ENCODE peak calls at places on chromosomes 1 and 21, in ten cellular contexts. One of them, this sample, is unnamed.

GRCh38 chr1:168861421-168862023 is 132.5 kb upstream of the DPT start:
- DNase-seq in colonic mucosa: no peak
- DNase-seq in AG10803: no peak
- DNase-seq in HCT116: no peak
- DNase-seq in GM23338: no peak
- DNase-seq in bronchial epithelial cell: peak; percentile 22
- DNase-seq in pancreas: no peak
- DNase-seq in IMR-90: no peak
- DNase-seq in cardiac fibroblast: no peak
- DNase-seq in neuronal stem cell: no peak
- DNase-seq in this sample: no peak

GRCh38 chr1:40392206-40392605 is 18.7 kb downstream of the SMAP2 start:
- DNase-seq in AG10803: peak; percentile 94
- DNase-seq in cardiac fibroblast: peak; percentile 83
- DNase-seq in bronchial epithelial cell: peak; percentile 46
- DNase-seq in pancreas: no peak
- DNase-seq in neuronal stem cell: peak; percentile 26
- DNase-seq in GM23338: no peak
- DNase-seq in HCT116: no peak
- DNase-seq in colonic mucosa: no peak
- DNase-seq in IMR-90: peak; percentile 88
- DNase-seq in this sample: peak; percentile 56

GRCh38 chr21:27734146-27734545 is 767.3 kb upstream of the ADAMTS5 start:
- DNase-seq in GM23338: no peak
- DNase-seq in colonic mucosa: no peak
- DNase-seq in IMR-90: peak; percentile 91
- DNase-seq in HCT116: no peak
- DNase-seq in AG10803: peak; percentile 74
- DNase-seq in neuronal stem cell: no peak
- DNase-seq in pancreas: no peak
- DNase-seq in bronchial epithelial cell: peak; percentile 38
- DNase-seq in cardiac fibroblast: peak; percentile 85
- DNase-seq in this sample: no peak

GRCh38 chr1:229887043-229887822 is 179.8 kb upstream of the GALNT2 start:
- DNase-seq in IMR-90: no peak
- DNase-seq in neuronal stem cell: no peak
- DNase-seq in bronchial epithelial cell: peak; percentile 93
- DNase-seq in AG10803: no peak
- DNase-seq in cardiac fibroblast: no peak
- DNase-seq in colonic mucosa: peak; percentile 8
- DNase-seq in pancreas: peak; percentile 85
- DNase-seq in HCT116: no peak
- DNase-seq in GM23338: no peak
- DNase-seq in this sample: no peak

GRCh38 chr1:2229921-2230700 is 2.0 kb downstream of the SKI start:
- DNase-seq in neuronal stem cell: no peak
- DNase-seq in AG10803: peak; percentile 36
- DNase-seq in HCT116: no peak
- DNase-seq in cardiac fibroblast: peak; percentile 51
- DNase-seq in pancreas: peak; percentile 37
- DNase-seq in colonic mucosa: peak; percentile 65
- DNase-seq in bronchial epithelial cell: no peak
- DNase-seq in IMR-90: peak; percentile 40
- DNase-seq in GM23338: peak; percentile 50
- DNase-seq in this sample: peak; percentile 72

GRCh38 chr1:87556326-87556725 is 227.6 kb downstream of the LMO4 start:
- DNase-seq in colonic mucosa: no peak
- DNase-seq in bronchial epithelial cell: peak; percentile 16
- DNase-seq in GM23338: no peak
- DNase-seq in pancreas: no peak
- DNase-seq in AG10803: no peak
- DNase-seq in HCT116: no peak
- DNase-seq in neuronal stem cell: no peak
- DNase-seq in IMR-90: peak; percentile 51
- DNase-seq in cardiac fibroblast: peak; percentile 18
- DNase-seq in this sample: no peak

GRCh38 chr1:151993084-151993733 is 450 bp downstream of the S100A10 start:
- DNase-seq in IMR-90: no peak
- DNase-seq in HCT116: no peak
- DNase-seq in neuronal stem cell: no peak
- DNase-seq in GM23338: peak; percentile 76
- DNase-seq in pancreas: no peak
- DNase-seq in bronchial epithelial cell: no peak
- DNase-seq in AG10803: no peak
- DNase-seq in colonic mucosa: peak; percentile 63
- DNase-seq in cardiac fibroblast: no peak
- DNase-seq in this sample: peak; percentile 83

GRCh38 chr1:105608713-105609112 is 1447.8 kb upstream of the PRMT6 start:
- DNase-seq in colonic mucosa: no peak
- DNase-seq in cardiac fibroblast: peak; percentile 9
- DNase-seq in pancreas: no peak
- DNase-seq in GM23338: peak; percentile 14
- DNase-seq in bronchial epithelial cell: peak; percentile 36
- DNase-seq in AG10803: peak; percentile 2
- DNase-seq in neuronal stem cell: no peak
- DNase-seq in HCT116: no peak
- DNase-seq in IMR-90: no peak
- DNase-seq in this sample: no peak

GRCh38 chr1:94926365-94926914 is 470 bp downstream of the CNN3 start:
- DNase-seq in bronchial epithelial cell: no peak
- DNase-seq in IMR-90: peak; percentile 53
- DNase-seq in pancreas: peak; percentile 45
- DNase-seq in colonic mucosa: peak; percentile 60
- DNase-seq in cardiac fibroblast: peak; percentile 61
- DNase-seq in AG10803: peak; percentile 56
- DNase-seq in neuronal stem cell: peak; percentile 51
- DNase-seq in GM23338: peak; percentile 66
- DNase-seq in HCT116: no peak
- DNase-seq in this sample: peak; percentile 85

GRCh38 chr21:44723177-44724131 is 12.1 kb upstream of the TSPEAR start:
- DNase-seq in AG10803: no peak
- DNase-seq in cardiac fibroblast: peak; percentile 7
- DNase-seq in colonic mucosa: no peak
- DNase-seq in IMR-90: no peak
- DNase-seq in neuronal stem cell: no peak
- DNase-seq in GM23338: peak; percentile 63
- DNase-seq in bronchial epithelial cell: no peak
- DNase-seq in pancreas: no peak
- DNase-seq in HCT116: no peak
- DNase-seq in this sample: peak; percentile 63

GRCh38 chr1:30745834-30746208 is 11.8 kb downstream of the LAPTM5 start:
- DNase-seq in colonic mucosa: no peak
- DNase-seq in pancreas: no peak
- DNase-seq in cardiac fibroblast: no peak
- DNase-seq in GM23338: no peak
- DNase-seq in IMR-90: no peak
- DNase-seq in neuronal stem cell: no peak
- DNase-seq in AG10803: no peak
- DNase-seq in HCT116: no peak
- DNase-seq in bronchial epithelial cell: no peak
- DNase-seq in this sample: no peak
- H3K4me3 ChIP-seq in colonic mucosa: no peak overlapping the region
- H3K4me3 ChIP-seq in pancreas: no peak overlapping the region
- H3K4me3 ChIP-seq in cardiac fibroblast: no peak overlapping the region
- H3K4me3 ChIP-seq in GM23338: no peak overlapping the region
- H3K4me3 ChIP-seq in IMR-90: no peak overlapping the region
- H3K4me3 ChIP-seq in neuronal stem cell: no peak overlapping the region
- H3K4me3 ChIP-seq in AG10803: no peak overlapping the region
- H3K4me3 ChIP-seq in HCT116: no peak overlapping the region
- H3K4me3 ChIP-seq in bronchial epithelial cell: no peak overlapping the region
- H3K4me3 ChIP-seq in this sample: no peak overlapping the region

GRCh38 chr1:203305809-203306088 is 430 bp downstream of the BTG2 start:
- DNase-seq in cardiac fibroblast: peak; percentile 15
- DNase-seq in neuronal stem cell: no peak
- DNase-seq in HCT116: no peak
- DNase-seq in IMR-90: no peak
- DNase-seq in pancreas: no peak
- DNase-seq in GM23338: no peak
- DNase-seq in colonic mucosa: peak; percentile 38
- DNase-seq in AG10803: no peak
- DNase-seq in bronchial epithelial cell: no peak
- DNase-seq in this sample: no peak

GRCh38 chr1:203308205-203309114 is 3.1 kb downstream of the BTG2 start:
- DNase-seq in HCT116: no peak
- DNase-seq in pancreas: no peak
- DNase-seq in GM23338: peak; percentile 58
- DNase-seq in cardiac fibroblast: no peak
- DNase-seq in neuronal stem cell: no peak
- DNase-seq in IMR-90: no peak
- DNase-seq in colonic mucosa: no peak
- DNase-seq in AG10803: no peak
- DNase-seq in bronchial epithelial cell: no peak
- DNase-seq in this sample: no peak

GRCh38 chr1:203306089-203306969 is 1.0 kb downstream of the BTG2 start:
- DNase-seq in IMR-90: peak; percentile 75
- DNase-seq in colonic mucosa: peak; percentile 91
- DNase-seq in cardiac fibroblast: peak; percentile 83
- DNase-seq in bronchial epithelial cell: peak; percentile 93
- DNase-seq in AG10803: peak; percentile 82
- DNase-seq in GM23338: no peak
- DNase-seq in neuronal stem cell: no peak
- DNase-seq in pancreas: peak; percentile 81
- DNase-seq in HCT116: peak; percentile 51
- DNase-seq in this sample: peak; percentile 73

GRCh38 chr1:203307690-203308126 is 2.4 kb downstream of the BTG2 start:
- DNase-seq in colonic mucosa: no peak
- DNase-seq in cardiac fibroblast: no peak
- DNase-seq in AG10803: no peak
- DNase-seq in IMR-90: no peak
- DNase-seq in bronchial epithelial cell: no peak
- DNase-seq in GM23338: peak; percentile 77
- DNase-seq in HCT116: no peak
- DNase-seq in pancreas: no peak
- DNase-seq in neuronal stem cell: no peak
- DNase-seq in this sample: peak; percentile 82

GRCh38 chr1:203306970-203307541 is 1.7 kb downstream of the BTG2 start:
- DNase-seq in AG10803: no peak
- DNase-seq in HCT116: no peak
- DNase-seq in colonic mucosa: peak; percentile 56
- DNase-seq in IMR-90: no peak
- DNase-seq in bronchial epithelial cell: no peak
- DNase-seq in cardiac fibroblast: no peak
- DNase-seq in pancreas: no peak
- DNase-seq in GM23338: no peak
- DNase-seq in neuronal stem cell: no peak
- DNase-seq in this sample: peak; percentile 74
- H3K4me3 ChIP-seq in AG10803: peak overlapping the region; percentile 84
- H3K4me3 ChIP-seq in HCT116: peak overlapping the region; percentile 97
- H3K4me3 ChIP-seq in colonic mucosa: peak overlapping the region; percentile 85
- H3K4me3 ChIP-seq in IMR-90: peak overlapping the region; percentile 62
- H3K4me3 ChIP-seq in bronchial epithelial cell: peak overlapping the region; percentile 81
- H3K4me3 ChIP-seq in cardiac fibroblast: peak overlapping the region; percentile 93
- H3K4me3 ChIP-seq in pancreas: peak overlapping the region; percentile 70
- H3K4me3 ChIP-seq in GM23338: peak overlapping the region; percentile 84
- H3K4me3 ChIP-seq in neuronal stem cell: peak overlapping the region; percentile 98
- H3K4me3 ChIP-seq in this sample: peak overlapping the region; percentile 98

GRCh38 chr1:24322636-24323177 is 3.5 kb downstream of the GRHL3 start:
- DNase-seq in HCT116: no peak
- DNase-seq in bronchial epithelial cell: no peak
- DNase-seq in IMR-90: no peak
- DNase-seq in neuronal stem cell: no peak
- DNase-seq in colonic mucosa: no peak
- DNase-seq in pancreas: no peak
- DNase-seq in cardiac fibroblast: no peak
- DNase-seq in GM23338: no peak
- DNase-seq in AG10803: peak; percentile 14
- DNase-seq in this sample: no peak
- H3K4me3 ChIP-seq in HCT116: peak overlapping the region; percentile 63
- H3K4me3 ChIP-seq in bronchial epithelial cell: peak overlapping the region; percentile 53
- H3K4me3 ChIP-seq in IMR-90: peak overlapping the region; percentile 31
- H3K4me3 ChIP-seq in neuronal stem cell: peak overlapping the region; percentile 75
- H3K4me3 ChIP-seq in colonic mucosa: peak overlapping the region; percentile 58
- H3K4me3 ChIP-seq in pancreas: peak overlapping the region; percentile 52
- H3K4me3 ChIP-seq in cardiac fibroblast: peak overlapping the region; percentile 52
- H3K4me3 ChIP-seq in GM23338: peak overlapping the region; percentile 83
- H3K4me3 ChIP-seq in AG10803: peak overlapping the region; percentile 60
- H3K4me3 ChIP-seq in this sample: peak overlapping the region; percentile 67

GRCh38 chr1:100305954-100306353 is 39.9 kb downstream of the RTCA start:
- DNase-seq in pancreas: no peak
- DNase-seq in IMR-90: no peak
- DNase-seq in neuronal stem cell: no peak
- DNase-seq in HCT116: no peak
- DNase-seq in bronchial epithelial cell: no peak
- DNase-seq in cardiac fibroblast: no peak
- DNase-seq in AG10803: no peak
- DNase-seq in GM23338: no peak
- DNase-seq in colonic mucosa: no peak
- DNase-seq in this sample: no peak

GRCh38 chr1:100304921-100305320 is 38.9 kb downstream of the RTCA start:
- DNase-seq in HCT116: no peak
- DNase-seq in GM23338: peak; percentile 70
- DNase-seq in pancreas: no peak
- DNase-seq in neuronal stem cell: no peak
- DNase-seq in AG10803: no peak
- DNase-seq in cardiac fibroblast: no peak
- DNase-seq in IMR-90: no peak
- DNase-seq in colonic mucosa: no peak
- DNase-seq in bronchial epithelial cell: no peak
- DNase-seq in this sample: no peak

GRCh38 chr1:100308777-100309176 is 42.8 kb downstream of the RTCA start:
- DNase-seq in IMR-90: peak; percentile 70
- DNase-seq in GM23338: no peak
- DNase-seq in colonic mucosa: no peak
- DNase-seq in AG10803: peak; percentile 40
- DNase-seq in bronchial epithelial cell: peak; percentile 74
- DNase-seq in pancreas: no peak
- DNase-seq in HCT116: no peak
- DNase-seq in cardiac fibroblast: peak; percentile 84
- DNase-seq in neuronal stem cell: no peak
- DNase-seq in this sample: no peak

GRCh38 chr1:100304227-100304626 is 38.2 kb downstream of the RTCA start:
- DNase-seq in pancreas: no peak
- DNase-seq in HCT116: no peak
- DNase-seq in cardiac fibroblast: no peak
- DNase-seq in colonic mucosa: no peak
- DNase-seq in IMR-90: no peak
- DNase-seq in neuronal stem cell: no peak
- DNase-seq in GM23338: no peak
- DNase-seq in bronchial epithelial cell: no peak
- DNase-seq in AG10803: no peak
- DNase-seq in this sample: no peak

DNA sequence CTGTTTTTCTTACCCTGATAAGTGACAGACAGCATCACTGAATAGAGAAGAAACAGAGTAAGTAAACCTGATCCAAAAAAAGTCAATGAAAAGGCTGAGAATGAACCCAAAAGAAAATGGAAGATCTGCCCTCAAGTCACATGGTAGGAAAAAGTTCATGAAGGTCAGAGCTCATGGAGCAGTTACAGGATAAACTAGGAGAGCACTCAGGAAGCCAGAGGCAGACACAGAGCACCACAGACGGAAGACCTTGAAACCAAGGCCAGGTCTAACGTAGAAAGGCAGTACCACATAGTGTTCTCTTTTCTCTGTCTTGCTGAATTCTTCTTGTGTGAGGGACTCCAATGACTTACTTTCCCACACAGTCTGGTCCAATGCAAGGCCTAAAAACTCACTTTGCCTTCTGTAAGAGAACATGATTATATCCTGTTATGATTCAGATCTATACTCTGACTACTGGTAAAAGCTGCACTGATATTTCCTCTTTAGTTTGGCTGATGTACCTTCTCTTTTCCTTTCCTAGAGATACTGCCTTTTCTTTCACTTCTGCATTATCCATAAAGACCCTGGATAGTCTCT is 40.8 kb downstream of the RTCA start:
- DNase-seq in cardiac fibroblast: peak; percentile 8
- DNase-seq in HCT116: no peak
- DNase-seq in pancreas: no peak
- DNase-seq in neuronal stem cell: no peak
- DNase-seq in bronchial epithelial cell: no peak
- DNase-seq in colonic mucosa: no peak
- DNase-seq in IMR-90: no peak
- DNase-seq in GM23338: no peak
- DNase-seq in AG10803: no peak
- DNase-seq in this sample: no peak
- H3K4me3 ChIP-seq in cardiac fibroblast: no peak overlapping the region
- H3K4me3 ChIP-seq in HCT116: no peak overlapping the region
- H3K4me3 ChIP-seq in pancreas: no peak overlapping the region
- H3K4me3 ChIP-seq in neuronal stem cell: no peak overlapping the region
- H3K4me3 ChIP-seq in bronchial epithelial cell: no peak overlapping the region
- H3K4me3 ChIP-seq in colonic mucosa: no peak overlapping the region
- H3K4me3 ChIP-seq in IMR-90: no peak overlapping the region
- H3K4me3 ChIP-seq in GM23338: no peak overlapping the region
- H3K4me3 ChIP-seq in AG10803: no peak overlapping the region
- H3K4me3 ChIP-seq in this sample: no peak overlapping the region